ENCODE peak calls at places on chromosomes 4 and X, in four cellular contexts. R, K, D and U are unnamed samples. For H3K9me3, the result is how much of the 10 kb centered on the place peaks cover.

GRCh38 chr4:139458999-139459398 is 5.1 kb downstream of the RAB33B start:
- DNase-seq in R (no peak), K (no peak), D (no peak), U (no peak)

GRCh38 chrX:48700246-48700645 is 3.7 kb downstream of the SUV39H1 start:
- DNase-seq in R (no peak), K (no peak), D (no peak), U (no peak)

GRCh38 chr4:184382189-184382846 is 92.0 kb downstream of the IRF2 start:
- DNase-seq in R (no peak), K (no peak), D (peak), U (peak)

GRCh38 chrX:40304115-40304514 is 206.4 kb upstream of the BCOR start:
- DNase-seq in R (no peak), K (no peak), D (no peak), U (no peak)

GRCh38 chr4:4225915-4226605 is 669 bp downstream of the OTOP1 start:
- DNase-seq in R (no peak), K (peak), D (no peak), U (no peak)

GRCh38 chr4:167616471-167616870 is 382.2 kb upstream of the SPOCK3 start:
- DNase-seq in R (no peak), K (no peak), D (no peak), U (no peak)

GRCh38 chr4:47531241-47531953 is 46.3 kb downstream of the ATP10D start:
- DNase-seq in R (peak), K (peak), D (peak), U (peak)

GRCh38 chr4:169062861-169063197 is 52.8 kb upstream of the CBR4 start:
- DNase-seq in R (no peak), K (peak), D (no peak), U (no peak)

GRCh38 chrX:154051210-154051810 is 31.6 kb upstream of the IRAK1 start:
- DNase-seq in R (peak), K (peak), D (peak), U (peak)

GRCh38 chrX:75603833-75604232 is 81.0 kb upstream of the ZDHHC15 start:
- DNase-seq in R (peak), K (peak), D (no peak), U (peak)

GRCh38 chrX:16207631-16208030 is 40.4 kb downstream of the MAGEB17 start:
- DNase-seq in R (no peak), K (no peak), D (no peak), U (no peak)

GRCh38 chrX:8323356-8323755 is 141.3 kb upstream of the VCX3B start:
- DNase-seq in R (no peak), K (no peak), D (no peak), U (no peak)

GRCh38 chr4:56240554-56241190 is 146.6 kb downstream of the AASDH start:
- DNase-seq in R (no peak), K (no peak), D (no peak), U (no peak)

GRCh38 chr4:115648786-115649185 is 535.4 kb upstream of the NDST4 start:
- DNase-seq in R (no peak), K (no peak), D (no peak), U (no peak)

GRCh38 chr4:173182403-173182802 is 13.8 kb downstream of the GALNT7 start:
- DNase-seq in R (no peak), K (peak), D (no peak), U (peak)

GRCh38 chrX:16695079-16695676 is 17.3 kb downstream of the CTPS2 start:
- DNase-seq in R (peak), K (peak), D (peak), U (peak)

GRCh38 chr4:67320645-67321044 is 224.7 kb downstream of the CENPC start:
- DNase-seq in R (no peak), K (no peak), D (no peak), U (no peak)

GRCh38 chr4:156528216-156528615 is 443.4 kb downstream of the PDGFC start:
- DNase-seq in R (no peak), K (peak), D (no peak), U (no peak)

GRCh38 chr4:65661469-65661868 is 8.8 kb downstream of the EPHA5 start:
- DNase-seq in R (no peak), K (no peak), D (no peak), U (no peak)

GRCh38 chrX:108439434-108439883 is at the start of gene COL4A5:
- DNase-seq in R (no peak), K (peak), D (peak), U (peak)

GRCh38 chr4:31408136-31408535 is 688.0 kb downstream of the PCDH7 start:
- DNase-seq in R (no peak), K (no peak), D (no peak), U (no peak)

GRCh38 chr4:81118086-81118485 is 87.6 kb downstream of the BMP3 start:
- DNase-seq in R (no peak), K (peak), D (no peak), U (no peak)

GRCh38 chr4:23888421-23889319 is 1.2 kb downstream of the PPARGC1A start:
- DNase-seq in R (no peak), K (peak), D (no peak), U (no peak)

GRCh38 chrX:119095936-119096335 is 23.1 kb downstream of the CT47C1 start:
- DNase-seq in R (no peak), K (no peak), D (no peak), U (no peak)

GRCh38 chrX:119093991-119094741 is 21.4 kb downstream of the CT47C1 start:
- DNase-seq in R (no peak), K (peak), D (no peak), U (no peak)

GRCh38 chrX:119089619-119090018 is 16.8 kb downstream of the CT47C1 start:
- DNase-seq in R (no peak), K (no peak), D (no peak), U (no peak)

GRCh38 chrX:119094819-119095218 is 22.0 kb downstream of the CT47C1 start:
- DNase-seq in R (no peak), K (no peak), D (no peak), U (no peak)
- H3K9me3 ChIP-seq in R (under half), K (under half), D (under half), U (under half)

GRCh38 chr4:11954093-11954492 is 525.4 kb upstream of the HS3ST1 start:
- DNase-seq in R (no peak), K (no peak), D (peak), U (peak)
- H3K9me3 ChIP-seq in R (under half), K (under half), D (under half), U (under half)

DNA sequence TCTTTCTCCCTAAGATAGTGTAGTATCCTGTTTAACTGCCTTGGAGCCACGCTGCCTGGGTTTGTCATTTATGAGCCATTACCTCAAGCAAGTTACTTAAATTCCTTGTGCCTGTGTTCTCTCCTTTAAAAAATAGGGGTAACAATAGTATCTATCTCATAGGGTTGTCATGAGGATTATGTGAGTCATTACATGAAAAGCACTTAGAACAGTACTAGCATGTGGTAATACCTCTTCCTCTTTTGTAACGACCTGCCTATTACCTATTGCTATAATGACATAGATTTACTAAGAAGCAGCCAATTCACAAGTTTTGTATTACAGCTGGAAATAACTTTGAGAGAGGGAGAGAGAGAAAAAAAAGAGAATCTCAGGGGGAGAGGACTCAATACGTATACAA is 834.7 kb downstream of the RAPGEF2 start:
- DNase-seq in R (no peak), K (no peak), D (no peak), U (no peak)
- H3K9me3 ChIP-seq in R (under half), K (under half), D (under half), U (under half)

GRCh38 chr4:15744016-15744415 is 34.1 kb upstream of the CD38 start:
- DNase-seq in R (no peak), K (peak), D (no peak), U (no peak)
- H3K9me3 ChIP-seq in R (under half), K (under half), D (under half), U (under half)